ENCODE peak calls at places on chromosomes 13 and 19, in nine cellular contexts. One of them, this sample, is unnamed.

GRCh38 chr13:99687728-99688397 is 186.6 kb downstream of the TM9SF2 start:
- DNase-seq in GM12864: no peak
- DNase-seq in body of pancreas: no peak
- DNase-seq in stimulated activated CD4-positive, alpha-beta T cell treated with anti-CD3 and anti-CD28 coated beads, Interleukin-2, amount 100 ng/mL, for 48 hours: no peak
- DNase-seq in tibial nerve: no peak
- DNase-seq in brain pericyte: no peak
- DNase-seq in fibroblast of the conjunctiva: no peak
- DNase-seq in fibroblast of lung: peak
- DNase-seq in HFF-Myc: no peak
- DNase-seq in this sample: peak

GRCh38 chr13:113110852-113111315 is 5.3 kb downstream of the F7 start:
- DNase-seq in GM12864: no peak
- DNase-seq in fibroblast of the conjunctiva: no peak
- DNase-seq in brain pericyte: no peak
- DNase-seq in tibial nerve: no peak
- DNase-seq in fibroblast of lung: no peak
- DNase-seq in body of pancreas: peak
- DNase-seq in HFF-Myc: no peak
- DNase-seq in stimulated activated CD4-positive, alpha-beta T cell treated with anti-CD3 and anti-CD28 coated beads, Interleukin-2, amount 100 ng/mL, for 48 hours: no peak
- DNase-seq in this sample: no peak

GRCh38 chr13:47903836-47904235 is 97.2 kb downstream of the SUCLA2 start:
- DNase-seq in fibroblast of the conjunctiva: no peak
- DNase-seq in body of pancreas: no peak
- DNase-seq in HFF-Myc: no peak
- DNase-seq in GM12864: no peak
- DNase-seq in fibroblast of lung: peak
- DNase-seq in brain pericyte: no peak
- DNase-seq in stimulated activated CD4-positive, alpha-beta T cell treated with anti-CD3 and anti-CD28 coated beads, Interleukin-2, amount 100 ng/mL, for 48 hours: no peak
- DNase-seq in tibial nerve: no peak
- DNase-seq in this sample: peak

GRCh38 chr13:70170689-70171088 is 62.4 kb upstream of the KLHL1 start:
- DNase-seq in GM12864: no peak
- DNase-seq in brain pericyte: no peak
- DNase-seq in tibial nerve: no peak
- DNase-seq in fibroblast of the conjunctiva: no peak
- DNase-seq in body of pancreas: no peak
- DNase-seq in HFF-Myc: no peak
- DNase-seq in fibroblast of lung: no peak
- DNase-seq in stimulated activated CD4-positive, alpha-beta T cell treated with anti-CD3 and anti-CD28 coated beads, Interleukin-2, amount 100 ng/mL, for 48 hours: no peak
- DNase-seq in this sample: no peak

GRCh38 chr13:45951724-45952123 is 100.2 kb upstream of the SIAH3 start:
- DNase-seq in stimulated activated CD4-positive, alpha-beta T cell treated with anti-CD3 and anti-CD28 coated beads, Interleukin-2, amount 100 ng/mL, for 48 hours: no peak
- DNase-seq in fibroblast of lung: peak
- DNase-seq in tibial nerve: no peak
- DNase-seq in fibroblast of the conjunctiva: no peak
- DNase-seq in HFF-Myc: no peak
- DNase-seq in body of pancreas: no peak
- DNase-seq in GM12864: no peak
- DNase-seq in brain pericyte: no peak
- DNase-seq in this sample: peak

GRCh38 chr19:58538257-58539168 is 5.4 kb upstream of the TRIM28 start:
- DNase-seq in HFF-Myc: no peak
- DNase-seq in fibroblast of lung: no peak
- DNase-seq in GM12864: no peak
- DNase-seq in tibial nerve: no peak
- DNase-seq in fibroblast of the conjunctiva: no peak
- DNase-seq in stimulated activated CD4-positive, alpha-beta T cell treated with anti-CD3 and anti-CD28 coated beads, Interleukin-2, amount 100 ng/mL, for 48 hours: no peak
- DNase-seq in brain pericyte: no peak
- DNase-seq in body of pancreas: peak
- DNase-seq in this sample: peak

GRCh38 chr19:4061178-4061682 is 5.5 kb downstream of the ZBTB7A start:
- DNase-seq in brain pericyte: no peak
- DNase-seq in GM12864: no peak
- DNase-seq in body of pancreas: peak
- DNase-seq in fibroblast of lung: no peak
- DNase-seq in fibroblast of the conjunctiva: no peak
- DNase-seq in stimulated activated CD4-positive, alpha-beta T cell treated with anti-CD3 and anti-CD28 coated beads, Interleukin-2, amount 100 ng/mL, for 48 hours: no peak
- DNase-seq in HFF-Myc: no peak
- DNase-seq in tibial nerve: peak
- DNase-seq in this sample: peak

GRCh38 chr13:70203661-70204229 is 95.5 kb upstream of the KLHL1 start:
- DNase-seq in fibroblast of the conjunctiva: no peak
- DNase-seq in GM12864: no peak
- DNase-seq in HFF-Myc: no peak
- DNase-seq in stimulated activated CD4-positive, alpha-beta T cell treated with anti-CD3 and anti-CD28 coated beads, Interleukin-2, amount 100 ng/mL, for 48 hours: no peak
- DNase-seq in body of pancreas: no peak
- DNase-seq in fibroblast of lung: no peak
- DNase-seq in brain pericyte: no peak
- DNase-seq in tibial nerve: no peak
- DNase-seq in this sample: no peak

GRCh38 chr19:38191747-38192146 is 32.3 kb downstream of the DPF1 start:
- DNase-seq in HFF-Myc: no peak
- DNase-seq in tibial nerve: no peak
- DNase-seq in fibroblast of lung: no peak
- DNase-seq in GM12864: no peak
- DNase-seq in stimulated activated CD4-positive, alpha-beta T cell treated with anti-CD3 and anti-CD28 coated beads, Interleukin-2, amount 100 ng/mL, for 48 hours: no peak
- DNase-seq in body of pancreas: no peak
- DNase-seq in brain pericyte: no peak
- DNase-seq in fibroblast of the conjunctiva: no peak
- DNase-seq in this sample: no peak